ENCODE peak calls at places on chromosomes 2 and 18, in six cellular contexts. X is NCI-H2081; N is HT1080; T is AG08395; P is effector CD4-positive, alpha-beta T cell; H is head of caudate nucleus. E is an unnamed sample.

GRCh38 chr2:28294451-28294850 is 98.2 kb upstream of the FOSL2 start:
- DNase-seq in P (no peak), X (no peak), H (no peak), N (no peak), T (no peak), E (no peak)

GRCh38 chr18:63336366-63337099 is 17.0 kb upstream of the BCL2 start:
- DNase-seq in T (peak; percentile 79), P (no peak), N (peak; percentile 95), X (no peak), H (no peak), E (no peak)

GRCh38 chr2:46098606-46099005 is 198.6 kb upstream of the EPAS1 start:
- DNase-seq in H (no peak), P (no peak), X (no peak), T (peak; percentile 74), N (peak; percentile 76), E (no peak)

GRCh38 chr2:98482362-98482761 is 37.7 kb downstream of the INPP4A start:
- DNase-seq in T (no peak), X (no peak), H (no peak), N (no peak), P (no peak), E (no peak)

GRCh38 chr2:85132392-85132791 is 800 bp upstream of the TCF7L1 start:
- DNase-seq in T (no peak), N (no peak), X (no peak), P (no peak), H (no peak), E (no peak)

GRCh38 chr18:42182728-42183700 is 228.0 kb downstream of the PIK3C3 start:
- DNase-seq in N (peak; percentile 64), T (peak; percentile 30), H (no peak), X (no peak), P (no peak), E (no peak)

GRCh38 chr2:189581354-189582139 is 961 bp upstream of the SLC40A1 start:
- DNase-seq in T (peak; percentile 16), X (no peak), N (no peak), P (no peak), H (no peak), E (no peak)

GRCh38 chr2:168767258-168767657 is 35.2 kb upstream of the NOSTRIN start:
- DNase-seq in N (no peak), T (no peak), P (no peak), X (no peak), H (no peak), E (no peak)

GRCh38 chr2:155815851-155816250 is 516.7 kb downstream of the NR4A2 start:
- DNase-seq in P (no peak), N (peak; percentile 52), T (no peak), H (no peak), X (no peak), E (no peak)

GRCh38 chr2:174028935-174029334 is 63.8 kb upstream of the SP3 start:
- DNase-seq in N (no peak), P (no peak), T (no peak), H (no peak), X (no peak), E (no peak)

GRCh38 chr2:234111523-234111922 is 61.0 kb downstream of the SPP2 start:
- DNase-seq in H (no peak), P (no peak), T (peak; percentile 51), N (peak; percentile 96), X (no peak), E (no peak)

GRCh38 chr2:188601927-188602326 is 310.3 kb downstream of the GULP1 start:
- DNase-seq in P (no peak), T (peak; percentile 43), X (no peak), H (no peak), N (no peak), E (no peak)

GRCh38 chr2:36707050-36707449 is 10.5 kb downstream of the VIT start:
- DNase-seq in H (no peak), N (peak; percentile 68), X (no peak), P (no peak), T (peak; percentile 74), E (no peak)

GRCh38 chr18:63037491-63037890 is 282.1 kb downstream of the BCL2 start:
- DNase-seq in N (no peak), P (no peak), T (no peak), H (no peak), X (no peak), E (no peak)

GRCh38 chr18:61749031-61749430 is 143.8 kb downstream of the RNF152 start:
- DNase-seq in X (no peak), H (no peak), P (no peak), N (no peak), T (no peak), E (peak; percentile 20)

GRCh38 chr18:73979742-73980141 is 167.9 kb downstream of the FBXO15 start:
- DNase-seq in X (no peak), H (no peak), N (peak; percentile 64), T (no peak), P (no peak), E (no peak)

GRCh38 chr2:206642075-206643025 is at the start of gene FAM237A:
- DNase-seq in T (peak; percentile 74), P (no peak), N (peak; percentile 42), X (no peak), H (peak; percentile 28), E (peak; percentile 11)

E was measured in pulmonary artery endothelial cell.